ENCODE peak calls at places on chromosomes 7 and 10, in four cellular contexts. One of them, this sample, is unnamed.

GRCh38 chr10:133324198-133324792 is 12.4 kb downstream of the CALY start:
- DNase-seq in pancreas: peak
- DNase-seq in Peyer's patch: peak
- DNase-seq in kidney epithelial cell: no peak
- DNase-seq in this sample: peak

GRCh38 chr10:122142652-122143237 is 128.4 kb upstream of the BTBD16 start:
- DNase-seq in pancreas: peak
- DNase-seq in Peyer's patch: no peak
- DNase-seq in kidney epithelial cell: no peak
- DNase-seq in this sample: peak

GRCh38 chr10:94546616-94547175 is 1.1 kb downstream of the HELLS start:
- DNase-seq in pancreas: no peak
- DNase-seq in Peyer's patch: no peak
- DNase-seq in kidney epithelial cell: no peak
- DNase-seq in this sample: no peak

GRCh38 chr10:78357673-78358206 is 324.1 kb downstream of the RPS24 start:
- DNase-seq in pancreas: no peak
- DNase-seq in Peyer's patch: no peak
- DNase-seq in kidney epithelial cell: no peak
- DNase-seq in this sample: no peak

GRCh38 chr10:116947838-116948529 is 57.0 kb downstream of the SHTN1 start:
- DNase-seq in pancreas: no peak
- DNase-seq in Peyer's patch: no peak
- DNase-seq in kidney epithelial cell: peak
- DNase-seq in this sample: no peak

GRCh38 chr10:49612513-49613159 is 1.2 kb upstream of the CHAT start:
- DNase-seq in pancreas: no peak
- DNase-seq in Peyer's patch: no peak
- DNase-seq in kidney epithelial cell: no peak
- DNase-seq in this sample: no peak

GRCh38 chr10:114539623-114540022 is 118.5 kb downstream of the ABLIM1 start:
- DNase-seq in pancreas: no peak
- DNase-seq in Peyer's patch: no peak
- DNase-seq in kidney epithelial cell: no peak
- DNase-seq in this sample: no peak

GRCh38 chr7:21076579-21076978 is 289.9 kb upstream of the SP8 start:
- DNase-seq in pancreas: no peak
- DNase-seq in Peyer's patch: no peak
- DNase-seq in kidney epithelial cell: no peak
- DNase-seq in this sample: no peak

GRCh38 chr7:47326808-47327207 is 255.1 kb downstream of the TNS3 start:
- DNase-seq in pancreas: no peak
- DNase-seq in Peyer's patch: no peak
- DNase-seq in kidney epithelial cell: no peak
- DNase-seq in this sample: no peak

GRCh38 chr10:28569506-28570159 is 36.7 kb downstream of the WAC start:
- DNase-seq in pancreas: no peak
- DNase-seq in Peyer's patch: no peak
- DNase-seq in kidney epithelial cell: no peak
- DNase-seq in this sample: no peak

GRCh38 chr7:29619111-29619510 is 55.5 kb downstream of the PRR15 start:
- DNase-seq in pancreas: no peak
- DNase-seq in Peyer's patch: no peak
- DNase-seq in kidney epithelial cell: no peak
- DNase-seq in this sample: no peak

GRCh38 chr7:72025381-72025960 is 386.7 kb downstream of the CALN1 start:
- DNase-seq in pancreas: no peak
- DNase-seq in Peyer's patch: no peak
- DNase-seq in kidney epithelial cell: no peak
- DNase-seq in this sample: no peak

GRCh38 chr7:124155400-124156022 is 122.6 kb upstream of the TMEM229A start:
- DNase-seq in pancreas: no peak
- DNase-seq in Peyer's patch: no peak
- DNase-seq in kidney epithelial cell: no peak
- DNase-seq in this sample: no peak

GRCh38 chr10:18615618-18616017 is 35.8 kb downstream of the NSUN6 start:
- DNase-seq in pancreas: no peak
- DNase-seq in Peyer's patch: no peak
- DNase-seq in kidney epithelial cell: no peak
- DNase-seq in this sample: no peak

GRCh38 chr7:81333004-81333403 is 414.2 kb upstream of the SEMA3C start:
- DNase-seq in pancreas: no peak
- DNase-seq in Peyer's patch: no peak
- DNase-seq in kidney epithelial cell: peak
- DNase-seq in this sample: no peak

GRCh38 chr10:70652761-70653657 is 19.3 kb upstream of the ADAMTS14 start:
- DNase-seq in pancreas: peak
- DNase-seq in Peyer's patch: no peak
- DNase-seq in kidney epithelial cell: peak
- DNase-seq in this sample: peak

GRCh38 chr10:128210215-128211063 is 84.2 kb upstream of the MKI67 start:
- DNase-seq in pancreas: peak
- DNase-seq in Peyer's patch: peak
- DNase-seq in kidney epithelial cell: no peak
- DNase-seq in this sample: peak

GRCh38 chr7:27199820-27200760 is at the start of gene HOXA13:
- DNase-seq in pancreas: no peak
- DNase-seq in Peyer's patch: no peak
- DNase-seq in kidney epithelial cell: no peak
- DNase-seq in this sample: no peak

GRCh38 chr10:63297941-63298340 is 164.8 kb downstream of the NRBF2 start:
- DNase-seq in pancreas: no peak
- DNase-seq in Peyer's patch: no peak
- DNase-seq in kidney epithelial cell: no peak
- DNase-seq in this sample: no peak

GRCh38 chr7:158284121-158284520 is 303.5 kb downstream of the PTPRN2 start:
- DNase-seq in pancreas: no peak
- DNase-seq in Peyer's patch: no peak
- DNase-seq in kidney epithelial cell: no peak
- DNase-seq in this sample: no peak

GRCh38 chr7:491958-492713 is 27.5 kb downstream of the PDGFA start:
- DNase-seq in pancreas: peak
- DNase-seq in Peyer's patch: no peak
- DNase-seq in kidney epithelial cell: no peak
- DNase-seq in this sample: no peak

GRCh38 chr7:132877578-132877977 is 204.3 kb downstream of the CHCHD3 start:
- DNase-seq in pancreas: no peak
- DNase-seq in Peyer's patch: no peak
- DNase-seq in kidney epithelial cell: no peak
- DNase-seq in this sample: no peak

GRCh38 chr10:119025336-119025735 is 4.2 kb upstream of the NANOS1 start:
- DNase-seq in pancreas: peak
- DNase-seq in Peyer's patch: no peak
- DNase-seq in kidney epithelial cell: no peak
- DNase-seq in this sample: peak

GRCh38 chr10:131437556-131438465 is 126.3 kb upstream of the TCERG1L start:
- DNase-seq in pancreas: no peak
- DNase-seq in Peyer's patch: no peak
- DNase-seq in kidney epithelial cell: no peak
- DNase-seq in this sample: no peak

GRCh38 chr10:14879055-14879800 is 562 bp downstream of the SUV39H2 start:
- DNase-seq in pancreas: peak
- DNase-seq in Peyer's patch: peak
- DNase-seq in kidney epithelial cell: no peak
- DNase-seq in this sample: no peak

GRCh38 chr7:409344-410281 is 110.0 kb downstream of the PDGFA start:
- DNase-seq in pancreas: no peak
- DNase-seq in Peyer's patch: no peak
- DNase-seq in kidney epithelial cell: no peak
- DNase-seq in this sample: peak

GRCh38 chr10:59625842-59626522 is 83.7 kb downstream of the SLC16A9 start:
- DNase-seq in pancreas: peak
- DNase-seq in Peyer's patch: no peak
- DNase-seq in kidney epithelial cell: peak
- DNase-seq in this sample: no peak

GRCh38 chr7:35727571-35727970 is 32.6 kb upstream of the HERPUD2 start:
- DNase-seq in pancreas: no peak
- DNase-seq in Peyer's patch: no peak
- DNase-seq in kidney epithelial cell: no peak
- DNase-seq in this sample: no peak

GRCh38 chr7:92255308-92255707 is 9.5 kb downstream of the ANKIB1 start:
- DNase-seq in pancreas: no peak
- DNase-seq in Peyer's patch: no peak
- DNase-seq in kidney epithelial cell: no peak
- DNase-seq in this sample: no peak

GRCh38 chr10:17943033-17943745 is 8.5 kb upstream of the SLC39A12 start:
- DNase-seq in pancreas: no peak
- DNase-seq in Peyer's patch: no peak
- DNase-seq in kidney epithelial cell: no peak
- DNase-seq in this sample: no peak

GRCh38 chr7:145106001-145106400 is 270.1 kb upstream of the TPK1 start:
- DNase-seq in pancreas: no peak
- DNase-seq in Peyer's patch: no peak
- DNase-seq in kidney epithelial cell: no peak
- DNase-seq in this sample: no peak

GRCh38 chr7:120949393-120949799 is 1.2 kb upstream of the ING3 start:
- DNase-seq in pancreas: no peak
- DNase-seq in Peyer's patch: no peak
- DNase-seq in kidney epithelial cell: no peak
- DNase-seq in this sample: no peak

GRCh38 chr7:45484094-45484493 is 90.1 kb upstream of the ADCY1 start:
- DNase-seq in pancreas: no peak
- DNase-seq in Peyer's patch: no peak
- DNase-seq in kidney epithelial cell: no peak
- DNase-seq in this sample: no peak